ENCODE peak calls at places on chromosomes 12 and 14, in six cellular contexts. X is HepG2, N is K562, U is A549, K is endothelial cell of umbilical vein, P is GM12878. S is an unnamed sample.

GRCh38 chr14:59482471-59483331 is 1.5 kb downstream of the L3HYPDH start:
- DNase-seq in X (peak; percentile 58), N (peak; percentile 62), U (peak; percentile 83), K (peak; percentile 73), P (no peak), S (peak; percentile 6)

GRCh38 chr12:105420659-105421240 is 90.3 kb downstream of the C12orf75 start:
- DNase-seq in X (peak; percentile 45), N (peak; percentile 70), U (peak; percentile 79), K (peak; percentile 90), P (peak; percentile 7), S (peak; percentile 78)

GRCh38 chr14:104702673-104703072 is 13.3 kb downstream of the INF2 start:
- DNase-seq in X (no peak), N (no peak), U (no peak), K (no peak), P (no peak), S (no peak)

GRCh38 chr14:98871796-98872195 is 400.2 kb downstream of the BCL11B start:
- DNase-seq in X (no peak), N (no peak), U (no peak), K (no peak), P (no peak), S (no peak)

GRCh38 chr14:64191756-64192155 is 102.4 kb downstream of the ESR2 start:
- DNase-seq in X (no peak), N (no peak), U (peak; percentile 70), K (peak; percentile 79), P (no peak), S (no peak)

GRCh38 chr12:24754690-24755638 is 193.9 kb downstream of the BCAT1 start:
- DNase-seq in X (peak; percentile 94), N (no peak), U (no peak), K (no peak), P (no peak), S (no peak)

GRCh38 chr12:71193041-71193440 is 35.2 kb upstream of the TSPAN8 start:
- DNase-seq in X (no peak), N (no peak), U (no peak), K (no peak), P (no peak), S (no peak)

GRCh38 chr14:64475585-64476273 is 10.4 kb downstream of the AKAP5 start:
- DNase-seq in X (peak; percentile 44), N (no peak), U (no peak), K (no peak), P (no peak), S (no peak)

GRCh38 chr14:30974628-30975027 is 50.8 kb upstream of the AP4S1 start:
- DNase-seq in X (no peak), N (no peak), U (peak; percentile 42), K (peak; percentile 32), P (no peak), S (no peak)

GRCh38 chr12:122282066-122282465 is 15.8 kb upstream of the VPS33A start:
- DNase-seq in X (no peak), N (no peak), U (peak; percentile 29), K (peak; percentile 13), P (no peak), S (no peak)

GRCh38 chr12:12945591-12945990 is 6.4 kb downstream of the GPRC5D start:
- DNase-seq in X (no peak), N (no peak), U (no peak), K (no peak), P (no peak), S (no peak)

GRCh38 chr14:101007765-101008164 is 104.2 kb upstream of the RTL1 start:
- DNase-seq in X (no peak), N (no peak), U (no peak), K (no peak), P (no peak), S (no peak)

GRCh38 chr14:74555476-74556050 is 56.5 kb downstream of the LTBP2 start:
- DNase-seq in X (no peak), N (no peak), U (no peak), K (no peak), P (no peak), S (no peak)

GRCh38 chr14:103514596-103515421 is 7.8 kb downstream of the CKB start:
- DNase-seq in X (no peak), N (no peak), U (no peak), K (no peak), P (no peak), S (no peak)

GRCh38 chr14:100307215-100308111 is 1.2 kb upstream of the SLC25A29 start:
- DNase-seq in X (no peak), N (no peak), U (no peak), K (peak; percentile 22), P (no peak), S (peak; percentile 32)

GRCh38 chr12:119090276-119090675 is 88.5 kb upstream of the HSPB8 start:
- DNase-seq in X (no peak), N (no peak), U (no peak), K (no peak), P (no peak), S (no peak)

GRCh38 chr12:48816148-48816854 is 2.0 kb upstream of the CACNB3 start:
- DNase-seq in X (no peak), N (no peak), U (no peak), K (no peak), P (no peak), S (no peak)

GRCh38 chr14:100164808-100165207 is 5.4 kb upstream of the DEGS2 start:
- DNase-seq in X (no peak), N (no peak), U (no peak), K (no peak), P (no peak), S (no peak)

GRCh38 chr14:102924632-102925588 is 2.4 kb downstream of the AMN start:
- DNase-seq in X (no peak), N (peak; percentile 16), U (no peak), K (no peak), P (no peak), S (no peak)

GRCh38 chr14:62003701-62004100 is 241.5 kb downstream of the SNAPC1 start:
- DNase-seq in X (no peak), N (no peak), U (no peak), K (no peak), P (no peak), S (no peak)

GRCh38 chr12:122788387-122788786 is 14.0 kb downstream of the CCDC62 start:
- DNase-seq in X (no peak), N (no peak), U (no peak), K (no peak), P (no peak), S (no peak)

GRCh38 chr14:75981426-75981825 is 369 bp downstream of the TGFB3 start:
- DNase-seq in X (peak; percentile 18), N (peak; percentile 12), U (no peak), K (peak; percentile 49), P (peak; percentile 60), S (no peak)

GRCh38 chr14:105854600-105855245 is 328.3 kb downstream of the TMEM121 start:
- DNase-seq in X (no peak), N (no peak), U (no peak), K (no peak), P (no peak), S (no peak)

GRCh38 chr14:70909788-70910614 is 2.7 kb downstream of the PCNX1 start:
- DNase-seq in X (no peak), N (no peak), U (no peak), K (peak; percentile 13), P (no peak), S (peak; percentile 49)

GRCh38 chr14:52553671-52554575 is 1.3 kb downstream of the GPR137C start:
- DNase-seq in X (peak; percentile 67), N (peak; percentile 83), U (peak; percentile 62), K (peak; percentile 89), P (peak; percentile 28), S (peak; percentile 82)

GRCh38 chr12:3431685-3432084 is 59.3 kb upstream of the PRMT8 start:
- DNase-seq in X (no peak), N (no peak), U (no peak), K (no peak), P (no peak), S (no peak)

GRCh38 chr14:89418452-89418851 is 1.4 kb upstream of the FOXN3 start:
- DNase-seq in X (no peak), N (no peak), U (no peak), K (no peak), P (no peak), S (peak; percentile 20)

GRCh38 chr12:32595251-32595650 is 83.8 kb upstream of the DNM1L start:
- DNase-seq in X (no peak), N (no peak), U (no peak), K (no peak), P (no peak), S (no peak)

GRCh38 chr14:29710015-29710414 is 217.6 kb downstream of the PRKD1 start:
- DNase-seq in X (no peak), N (no peak), U (no peak), K (peak; percentile 6), P (no peak), S (no peak)

GRCh38 chr12:110141389-110141788 is 17.2 kb downstream of the IFT81 start:
- DNase-seq in X (no peak), N (no peak), U (no peak), K (no peak), P (no peak), S (no peak)

GRCh38 chr12:91577586-91578539 is 395.2 kb upstream of the DCN start:
- DNase-seq in X (no peak), N (peak; percentile 11), U (peak; percentile 23), K (peak; percentile 61), P (no peak), S (peak; percentile 41)

GRCh38 chr12:53638057-53638456 is 11.9 kb upstream of the ATF7 start:
- DNase-seq in X (no peak), N (no peak), U (no peak), K (no peak), P (no peak), S (no peak)
- TF ChIP-seq MYC in X (no peak), N (no peak), U (no peak), K (no peak), P (no peak), S (no peak)

GRCh38 chr14:24315807-24316596 is 4.7 kb downstream of the LTB4R start:
- DNase-seq in X (peak; percentile 65), N (peak; percentile 69), U (no peak), K (peak; percentile 37), P (no peak), S (no peak)
- TF ChIP-seq MAX in X (no peak), N (peak; percentile 98), U (no peak), K (peak; percentile 76), P (no peak), S (no peak)

GRCh38 chr12:11638271-11638916 is 11.1 kb upstream of the ETV6 start:
- DNase-seq in X (no peak), N (no peak), U (no peak), K (no peak), P (no peak), S (no peak)
- TF ChIP-seq CTCF in X (no peak), N (no peak), U (no peak), K (no peak), P (no peak), S (no peak)

GRCh38 chr12:52759218-52759617 is 17.9 kb downstream of the KRT76 start:
- DNase-seq in X (no peak), N (no peak), U (no peak), K (no peak), P (no peak), S (no peak)

GRCh38 chr12:52757449-52758176 is 19.5 kb downstream of the KRT76 start:
- DNase-seq in X (no peak), N (no peak), U (no peak), K (no peak), P (no peak), S (no peak)

GRCh38 chr12:52760623-52761022 is 16.5 kb downstream of the KRT76 start:
- DNase-seq in X (no peak), N (no peak), U (no peak), K (no peak), P (no peak), S (no peak)

GRCh38 chr12:52761802-52762201 is 15.3 kb downstream of the KRT76 start:
- DNase-seq in X (no peak), N (no peak), U (no peak), K (no peak), P (no peak), S (no peak)

GRCh38 chr12:52759695-52760094 is 17.4 kb downstream of the KRT76 start:
- DNase-seq in X (no peak), N (peak; percentile 8), U (peak; percentile 16), K (no peak), P (no peak), S (no peak)
- TF ChIP-seq MYC in X (no peak), N (no peak), U (no peak), K (no peak), P (no peak), S (no peak)